ENCODE peak calls at places on chromosomes 6 and 20, in eight cellular contexts. K is tibial artery, B is IMR-90, Q is HFFc6, Y is choroid plexus epithelial cell, T is epithelial cell of esophagus, X is heart left ventricle, F is PC-3. C is an unnamed sample.

GRCh38 chr20:38115896-38116295 is 49.2 kb downstream of the TGM2 start:
- DNase-seq in X (no peak), Y (no peak), K (no peak), Q (no peak), B (no peak), T (no peak), F (no peak), C (no peak)

GRCh38 chr6:16228709-16229665 is 9.4 kb upstream of the GMPR start:
- DNase-seq in X (no peak), B (no peak), Y (no peak), K (no peak), Q (no peak), T (no peak), F (peak; percentile 35), C (no peak)

GRCh38 chr6:161455848-161456247 is 182.0 kb upstream of the AGPAT4 start:
- DNase-seq in Q (no peak), T (no peak), X (no peak), K (no peak), F (no peak), B (no peak), Y (no peak), C (no peak)

GRCh38 chr6:1766663-1767062 is 156.9 kb downstream of the FOXC1 start:
- DNase-seq in B (peak; percentile 29), T (no peak), X (no peak), Y (peak; percentile 53), K (no peak), Q (no peak), F (peak; percentile 39), C (no peak)

GRCh38 chr6:52146851-52147445 is 39.2 kb upstream of the IL17A start:
- DNase-seq in K (no peak), F (no peak), Q (no peak), B (no peak), Y (no peak), X (no peak), T (no peak), C (no peak)

GRCh38 chr6:110430236-110430635 is 14.9 kb upstream of the DDO start:
- DNase-seq in F (no peak), K (no peak), Q (no peak), B (no peak), T (peak; percentile 13), Y (no peak), X (no peak), C (no peak)

GRCh38 chr20:41078329-41078728 is 49.7 kb downstream of the TOP1 start:
- DNase-seq in Y (peak; percentile 79), T (peak; percentile 29), F (peak; percentile 71), B (peak; percentile 53), Q (peak; percentile 72), K (no peak), X (no peak), C (no peak)

GRCh38 chr6:87832025-87832825 is 130.2 kb upstream of the AKIRIN2 start:
- DNase-seq in Y (peak; percentile 50), B (peak; percentile 30), F (peak; percentile 49), T (peak; percentile 40), K (no peak), Q (peak; percentile 3), X (no peak), C (no peak)

GRCh38 chr6:165439928-165440554 is 130.6 kb upstream of the C6orf118 start:
- DNase-seq in F (peak; percentile 76), X (no peak), T (peak; percentile 76), K (no peak), Q (peak; percentile 6), Y (peak; percentile 88), B (peak; percentile 73), C (no peak)

GRCh38 chr6:96212076-96212475 is 196.3 kb downstream of the FUT9 start:
- DNase-seq in K (no peak), F (no peak), X (no peak), Q (no peak), T (no peak), B (no peak), Y (no peak), C (no peak)

GRCh38 chr6:32060966-32061655 is 22.9 kb downstream of the CYP21A2 start:
- DNase-seq in T (no peak), K (no peak), F (no peak), Y (no peak), Q (no peak), B (no peak), X (no peak), C (peak; percentile 24)

GRCh38 chr6:38493929-38494547 is 145.7 kb downstream of the BTBD9 start:
- DNase-seq in Q (peak; percentile 59), T (peak; percentile 76), B (peak; percentile 81), F (peak; percentile 90), Y (peak; percentile 90), K (peak; percentile 85), X (no peak), C (peak; percentile 52)

GRCh38 chr6:56693988-56694387 is 51.3 kb upstream of the DST start:
- DNase-seq in Y (no peak), T (peak; percentile 37), X (no peak), B (no peak), F (peak; percentile 54), K (no peak), Q (no peak), C (no peak)

GRCh38 chr6:100467144-100468012 is 2.7 kb upstream of the SIM1 start:
- DNase-seq in K (no peak), Y (no peak), T (no peak), F (no peak), X (no peak), Q (no peak), B (no peak), C (no peak)

GRCh38 chr6:160730911-160731310 is 28.9 kb downstream of the PLG start:
- DNase-seq in X (no peak), Q (no peak), B (no peak), F (peak; percentile 25), T (no peak), Y (no peak), K (no peak), C (no peak)

GRCh38 chr20:5780233-5781217 is 30.3 kb downstream of the SHLD1 start:
- DNase-seq in T (no peak), Q (peak; percentile 61), K (no peak), F (peak; percentile 52), B (peak; percentile 67), Y (no peak), X (no peak), C (no peak)

GRCh38 chr6:170522565-170523183 is 30.4 kb downstream of the PSMB1 start:
- DNase-seq in B (peak; percentile 24), K (no peak), Y (peak; percentile 54), Q (no peak), F (peak; percentile 9), T (peak; percentile 40), X (no peak), C (no peak)

GRCh38 chr6:44249082-44249748 is 2.3 kb downstream of the HSP90AB1 start:
- DNase-seq in Q (no peak), T (no peak), K (no peak), X (no peak), B (no peak), F (no peak), Y (no peak), C (no peak)

GRCh38 chr6:44246663-44247337 is at the start of gene HSP90AB1:
- DNase-seq in K (peak; percentile 98), B (peak; percentile 98), Y (peak; percentile 99), X (peak; percentile 94), T (peak; percentile 100), Q (peak; percentile 98), F (peak; percentile 98), C (peak; percentile 94)

GRCh38 chr6:44248579-44248978 is 1.7 kb downstream of the HSP90AB1 start:
- DNase-seq in K (no peak), Q (no peak), F (no peak), X (no peak), T (no peak), Y (no peak), B (no peak), C (no peak)

GRCh38 chr6:44245912-44246662 is 814 bp upstream of the HSP90AB1 start:
- DNase-seq in Q (peak; percentile 71), K (peak; percentile 84), X (peak; percentile 95), B (peak; percentile 81), F (peak; percentile 78), Y (peak; percentile 83), T (peak; percentile 83), C (peak; percentile 64)

GRCh38 chr6:44247338-44248302 is 719 bp downstream of the HSP90AB1 start:
- DNase-seq in B (peak; percentile 38), Y (peak; percentile 57), T (peak; percentile 50), X (peak; percentile 86), F (peak; percentile 44), Q (peak; percentile 58), K (peak; percentile 80), C (peak; percentile 89)
- TF ChIP-seq CTCF in B (no peak), Y (no peak), T (no peak), X (no peak), F (no peak), Q (no peak), K (no peak), C (no peak)

DNA sequence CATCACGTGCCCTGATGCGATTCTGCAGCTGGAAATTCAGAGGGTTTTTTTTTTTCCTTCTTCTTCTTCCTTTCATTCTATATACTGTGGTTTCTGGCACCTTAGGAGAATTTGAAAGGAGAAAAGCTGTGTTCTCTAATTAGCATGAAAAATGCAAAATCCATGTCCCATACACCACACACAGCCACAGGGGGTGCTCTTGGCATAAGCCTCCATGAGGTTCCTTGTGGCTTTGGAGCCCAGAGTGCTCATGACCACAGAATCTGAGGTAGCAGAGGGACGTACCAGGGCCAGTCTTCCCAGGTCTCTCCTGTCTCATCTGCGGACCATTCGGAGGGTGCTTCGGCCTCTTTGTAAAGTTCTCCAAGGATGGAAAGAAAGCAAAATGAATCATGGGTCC is 258.4 kb upstream of the CDH4 start:
- DNase-seq in T (no peak), F (peak; percentile 2), Y (no peak), B (peak; percentile 8), X (no peak), Q (no peak), K (no peak), C (no peak)
- TF ChIP-seq CTCF in T (no peak), F (no peak), Y (no peak), B (peak; percentile 25), X (no peak), Q (peak; percentile 38), K (no peak), C (no peak)

GRCh38 chr20:23226612-23227265 is 123.9 kb upstream of the NXT1 start:
- DNase-seq in Q (no peak), X (no peak), T (no peak), K (no peak), F (no peak), Y (no peak), B (peak; percentile 41), C (no peak)
- TF ChIP-seq CTCF in Q (no peak), X (no peak), T (no peak), K (no peak), F (no peak), Y (no peak), B (no peak), C (no peak)

GRCh38 chr20:56762401-56762800 is 133.3 kb downstream of the TFAP2C start:
- DNase-seq in K (no peak), F (peak; percentile 24), B (no peak), Y (no peak), T (peak; percentile 36), Q (no peak), X (no peak), C (no peak)

GRCh38 chr20:56762829-56763228 is 133.7 kb downstream of the TFAP2C start:
- DNase-seq in F (peak; percentile 46), X (no peak), Q (no peak), K (no peak), T (peak; percentile 77), B (no peak), Y (no peak), C (no peak)

GRCh38 chr20:56766528-56766927 is 137.4 kb downstream of the TFAP2C start:
- DNase-seq in Q (no peak), Y (no peak), B (no peak), X (no peak), K (no peak), F (no peak), T (no peak), C (no peak)

GRCh38 chr20:56764671-56765070 is 135.6 kb downstream of the TFAP2C start:
- DNase-seq in X (no peak), Y (no peak), T (no peak), B (no peak), K (no peak), F (no peak), Q (no peak), C (no peak)

GRCh38 chr20:56765172-56766073 is 136.3 kb downstream of the TFAP2C start:
- DNase-seq in Y (no peak), F (peak; percentile 32), K (no peak), T (peak; percentile 76), B (no peak), Q (no peak), X (no peak), C (no peak)
- TF ChIP-seq CTCF in Y (no peak), F (no peak), K (no peak), T (no peak), B (no peak), Q (no peak), X (no peak), C (no peak)